ENCODE peak calls at places on chromosomes 2 and 18, in seven cellular contexts. One of them, this sample, is unnamed.

GRCh38 chr2:141968377-141968920 is 162.4 kb downstream of the LRP1B start:
- DNase-seq in right atrium auricular region: no peak
- DNase-seq in CD8-positive, alpha-beta T cell: no peak
- DNase-seq in fibroblast of lung: peak
- DNase-seq in body of pancreas: no peak
- DNase-seq in Calu3: no peak
- DNase-seq in fibroblast of the aortic adventitia: no peak
- DNase-seq in this sample: no peak

GRCh38 chr18:3513481-3513880 is 63.5 kb downstream of the TGIF1 start:
- DNase-seq in right atrium auricular region: no peak
- DNase-seq in CD8-positive, alpha-beta T cell: no peak
- DNase-seq in fibroblast of lung: no peak
- DNase-seq in body of pancreas: no peak
- DNase-seq in Calu3: no peak
- DNase-seq in fibroblast of the aortic adventitia: no peak
- DNase-seq in this sample: no peak

GRCh38 chr2:166373951-166374350 is 1.8 kb downstream of the SCN9A start:
- DNase-seq in right atrium auricular region: no peak
- DNase-seq in CD8-positive, alpha-beta T cell: no peak
- DNase-seq in fibroblast of lung: peak
- DNase-seq in body of pancreas: no peak
- DNase-seq in Calu3: peak
- DNase-seq in fibroblast of the aortic adventitia: peak
- DNase-seq in this sample: no peak

GRCh38 chr18:9612989-9613388 is 1.4 kb downstream of the PPP4R1 start:
- DNase-seq in right atrium auricular region: no peak
- DNase-seq in CD8-positive, alpha-beta T cell: no peak
- DNase-seq in fibroblast of lung: no peak
- DNase-seq in body of pancreas: no peak
- DNase-seq in Calu3: no peak
- DNase-seq in fibroblast of the aortic adventitia: no peak
- DNase-seq in this sample: no peak

GRCh38 chr2:224039770-224040088 is 643 bp upstream of the SERPINE2 start:
- DNase-seq in right atrium auricular region: no peak
- DNase-seq in CD8-positive, alpha-beta T cell: no peak
- DNase-seq in fibroblast of lung: no peak
- DNase-seq in body of pancreas: peak
- DNase-seq in Calu3: no peak
- DNase-seq in fibroblast of the aortic adventitia: no peak
- DNase-seq in this sample: no peak

GRCh38 chr2:236569593-236569973 is at the start of gene ACKR3:
- DNase-seq in right atrium auricular region: peak
- DNase-seq in CD8-positive, alpha-beta T cell: peak
- DNase-seq in fibroblast of lung: peak
- DNase-seq in body of pancreas: peak
- DNase-seq in Calu3: peak
- DNase-seq in fibroblast of the aortic adventitia: peak
- DNase-seq in this sample: peak

GRCh38 chr18:76494181-76494540 is 881 bp downstream of the ZNF516 start:
- DNase-seq in right atrium auricular region: no peak
- DNase-seq in CD8-positive, alpha-beta T cell: no peak
- DNase-seq in fibroblast of lung: peak
- DNase-seq in body of pancreas: peak
- DNase-seq in Calu3: no peak
- DNase-seq in fibroblast of the aortic adventitia: peak
- DNase-seq in this sample: no peak

GRCh38 chr2:38720613-38721241 is 30.4 kb downstream of the SRSF7 start:
- DNase-seq in right atrium auricular region: peak
- DNase-seq in CD8-positive, alpha-beta T cell: no peak
- DNase-seq in fibroblast of lung: peak
- DNase-seq in body of pancreas: peak
- DNase-seq in Calu3: peak
- DNase-seq in fibroblast of the aortic adventitia: peak
- DNase-seq in this sample: peak

GRCh38 chr2:176704282-176704773 is 435.1 kb downstream of the MTX2 start:
- DNase-seq in right atrium auricular region: no peak
- DNase-seq in CD8-positive, alpha-beta T cell: no peak
- DNase-seq in fibroblast of lung: no peak
- DNase-seq in body of pancreas: no peak
- DNase-seq in Calu3: no peak
- DNase-seq in fibroblast of the aortic adventitia: no peak
- DNase-seq in this sample: no peak

GRCh38 chr2:217650716-217651360 is 352.0 kb downstream of the TNS1 start:
- DNase-seq in right atrium auricular region: no peak
- DNase-seq in CD8-positive, alpha-beta T cell: no peak
- DNase-seq in fibroblast of lung: peak
- DNase-seq in body of pancreas: peak
- DNase-seq in Calu3: peak
- DNase-seq in fibroblast of the aortic adventitia: peak
- DNase-seq in this sample: no peak

GRCh38 chr2:39135678-39136259 is 14.9 kb upstream of the SOS1 start:
- DNase-seq in right atrium auricular region: no peak
- DNase-seq in CD8-positive, alpha-beta T cell: no peak
- DNase-seq in fibroblast of lung: no peak
- DNase-seq in body of pancreas: no peak
- DNase-seq in Calu3: no peak
- DNase-seq in fibroblast of the aortic adventitia: no peak
- DNase-seq in this sample: no peak

GRCh38 chr2:159938375-159938774 is 124.0 kb downstream of the PLA2R1 start:
- DNase-seq in right atrium auricular region: no peak
- DNase-seq in CD8-positive, alpha-beta T cell: no peak
- DNase-seq in fibroblast of lung: no peak
- DNase-seq in body of pancreas: no peak
- DNase-seq in Calu3: no peak
- DNase-seq in fibroblast of the aortic adventitia: no peak
- DNase-seq in this sample: no peak

GRCh38 chr2:16860627-16861026 is 195.0 kb upstream of the CYRIA start:
- DNase-seq in right atrium auricular region: no peak
- DNase-seq in CD8-positive, alpha-beta T cell: no peak
- DNase-seq in fibroblast of lung: no peak
- DNase-seq in body of pancreas: no peak
- DNase-seq in Calu3: no peak
- DNase-seq in fibroblast of the aortic adventitia: no peak
- DNase-seq in this sample: no peak

GRCh38 chr18:40976050-40976449 is 979.0 kb upstream of the PIK3C3 start:
- DNase-seq in right atrium auricular region: no peak
- DNase-seq in CD8-positive, alpha-beta T cell: no peak
- DNase-seq in fibroblast of lung: no peak
- DNase-seq in body of pancreas: no peak
- DNase-seq in Calu3: no peak
- DNase-seq in fibroblast of the aortic adventitia: no peak
- DNase-seq in this sample: no peak

GRCh38 chr18:29449424-29449823 is 1272.5 kb upstream of the CDH2 start:
- DNase-seq in right atrium auricular region: no peak
- DNase-seq in CD8-positive, alpha-beta T cell: no peak
- DNase-seq in fibroblast of lung: peak
- DNase-seq in body of pancreas: no peak
- DNase-seq in Calu3: no peak
- DNase-seq in fibroblast of the aortic adventitia: peak
- DNase-seq in this sample: no peak

GRCh38 chr18:11149441-11150270 is at the start of gene PIEZO2:
- DNase-seq in right atrium auricular region: no peak
- DNase-seq in CD8-positive, alpha-beta T cell: no peak
- DNase-seq in fibroblast of lung: peak
- DNase-seq in body of pancreas: peak
- DNase-seq in Calu3: no peak
- DNase-seq in fibroblast of the aortic adventitia: peak
- DNase-seq in this sample: no peak

GRCh38 chr2:9638532-9638931 is 7.7 kb upstream of the YWHAQ start:
- DNase-seq in right atrium auricular region: peak
- DNase-seq in CD8-positive, alpha-beta T cell: no peak
- DNase-seq in fibroblast of lung: peak
- DNase-seq in body of pancreas: peak
- DNase-seq in Calu3: peak
- DNase-seq in fibroblast of the aortic adventitia: peak
- DNase-seq in this sample: no peak

GRCh38 chr2:43818761-43819160 is 19.9 kb downstream of the ABCG5 start:
- DNase-seq in right atrium auricular region: peak
- DNase-seq in CD8-positive, alpha-beta T cell: no peak
- DNase-seq in fibroblast of lung: peak
- DNase-seq in body of pancreas: peak
- DNase-seq in Calu3: peak
- DNase-seq in fibroblast of the aortic adventitia: peak
- DNase-seq in this sample: no peak

GRCh38 chr2:168375195-168375798 is 80.8 kb upstream of the CERS6 start:
- DNase-seq in right atrium auricular region: no peak
- DNase-seq in CD8-positive, alpha-beta T cell: no peak
- DNase-seq in fibroblast of lung: peak
- DNase-seq in body of pancreas: no peak
- DNase-seq in Calu3: no peak
- DNase-seq in fibroblast of the aortic adventitia: peak
- DNase-seq in this sample: no peak
- TF ChIP-seq CTCF in right atrium auricular region: peak
- TF ChIP-seq CTCF in CD8-positive, alpha-beta T cell: peak
- TF ChIP-seq CTCF in fibroblast of lung: peak
- TF ChIP-seq CTCF in body of pancreas: peak
- TF ChIP-seq CTCF in Calu3: no peak
- TF ChIP-seq CTCF in fibroblast of the aortic adventitia: peak
- TF ChIP-seq CTCF in this sample: no peak

GRCh38 chr2:11073791-11074190 is 81.5 kb upstream of the SLC66A3 start:
- DNase-seq in right atrium auricular region: no peak
- DNase-seq in CD8-positive, alpha-beta T cell: no peak
- DNase-seq in fibroblast of lung: peak
- DNase-seq in body of pancreas: no peak
- DNase-seq in Calu3: no peak
- DNase-seq in fibroblast of the aortic adventitia: peak
- DNase-seq in this sample: no peak

GRCh38 chr2:11072550-11072949 is 82.7 kb upstream of the SLC66A3 start:
- DNase-seq in right atrium auricular region: no peak
- DNase-seq in CD8-positive, alpha-beta T cell: no peak
- DNase-seq in fibroblast of lung: no peak
- DNase-seq in body of pancreas: no peak
- DNase-seq in Calu3: no peak
- DNase-seq in fibroblast of the aortic adventitia: no peak
- DNase-seq in this sample: no peak

GRCh38 chr2:11071939-11072338 is 83.3 kb upstream of the SLC66A3 start:
- DNase-seq in right atrium auricular region: no peak
- DNase-seq in CD8-positive, alpha-beta T cell: no peak
- DNase-seq in fibroblast of lung: no peak
- DNase-seq in body of pancreas: no peak
- DNase-seq in Calu3: no peak
- DNase-seq in fibroblast of the aortic adventitia: no peak
- DNase-seq in this sample: no peak

GRCh38 chr2:11074246-11074820 is 80.9 kb upstream of the SLC66A3 start:
- DNase-seq in right atrium auricular region: peak
- DNase-seq in CD8-positive, alpha-beta T cell: no peak
- DNase-seq in fibroblast of lung: no peak
- DNase-seq in body of pancreas: no peak
- DNase-seq in Calu3: no peak
- DNase-seq in fibroblast of the aortic adventitia: no peak
- DNase-seq in this sample: no peak

DNA sequence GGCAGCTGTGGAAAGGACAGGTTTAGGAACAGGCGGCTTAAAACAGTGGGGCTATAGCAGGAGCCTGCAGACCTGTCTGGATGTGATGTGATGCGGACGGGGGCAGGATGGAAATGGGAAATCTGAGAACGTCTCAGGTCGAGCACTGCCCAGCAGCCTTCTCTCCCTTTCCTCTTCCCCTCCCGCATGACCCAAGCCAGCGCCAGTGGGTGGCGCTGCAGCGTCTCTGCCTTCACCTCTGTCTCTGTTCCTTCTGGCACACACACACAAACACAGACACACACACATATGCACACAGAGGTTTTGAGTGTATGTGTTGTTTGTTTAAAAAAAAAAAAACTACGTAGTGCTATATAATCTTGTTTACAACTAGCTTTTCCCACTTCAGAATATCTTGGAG is 82.0 kb upstream of the SLC66A3 start:
- DNase-seq in right atrium auricular region: no peak
- DNase-seq in CD8-positive, alpha-beta T cell: no peak
- DNase-seq in fibroblast of lung: peak
- DNase-seq in body of pancreas: peak
- DNase-seq in Calu3: no peak
- DNase-seq in fibroblast of the aortic adventitia: peak
- DNase-seq in this sample: no peak
- TF ChIP-seq CTCF in right atrium auricular region: no peak
- TF ChIP-seq CTCF in CD8-positive, alpha-beta T cell: no peak
- TF ChIP-seq CTCF in fibroblast of lung: no peak
- TF ChIP-seq CTCF in body of pancreas: peak
- TF ChIP-seq CTCF in Calu3: peak
- TF ChIP-seq CTCF in fibroblast of the aortic adventitia: peak
- TF ChIP-seq CTCF in this sample: no peak

DNA sequence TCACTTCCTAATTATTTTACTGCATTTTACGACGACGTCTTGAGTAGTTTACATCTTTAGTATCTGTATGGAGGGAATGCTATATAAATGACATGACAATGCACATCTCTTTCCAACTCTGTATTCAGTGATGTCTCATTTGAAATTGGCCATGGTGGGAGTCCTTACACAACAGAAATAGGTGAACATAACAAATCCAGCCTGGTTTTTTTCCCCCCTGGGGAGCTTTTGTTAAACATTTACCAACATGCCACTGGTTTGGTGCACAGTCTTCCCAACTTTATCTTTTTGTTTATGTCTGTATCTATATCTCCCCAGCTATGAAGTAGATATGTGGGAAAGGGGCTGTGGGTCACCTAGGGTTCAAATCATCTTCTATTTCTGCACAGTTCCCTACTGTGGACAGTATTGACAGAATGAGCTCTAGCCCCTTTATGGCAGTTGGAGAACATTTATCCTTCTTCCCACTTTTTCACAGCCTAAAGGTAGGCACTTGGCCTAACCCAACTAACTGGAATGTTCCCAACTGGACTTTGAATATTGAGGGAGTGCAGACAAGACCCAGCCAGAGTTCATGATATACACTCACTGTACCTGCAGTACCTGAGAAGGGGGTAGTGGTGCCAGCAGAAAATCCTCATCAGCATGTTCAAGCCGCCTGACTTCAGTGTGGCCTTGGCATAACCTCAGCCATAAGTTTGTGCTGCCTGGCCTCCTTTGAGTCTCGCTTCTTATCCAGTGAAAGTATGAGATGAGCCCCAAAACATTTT is 5.7 kb upstream of the RTKN start:
- DNase-seq in right atrium auricular region: no peak
- DNase-seq in CD8-positive, alpha-beta T cell: no peak
- DNase-seq in fibroblast of lung: no peak
- DNase-seq in body of pancreas: no peak
- DNase-seq in Calu3: no peak
- DNase-seq in fibroblast of the aortic adventitia: no peak
- DNase-seq in this sample: no peak
- TF ChIP-seq CTCF in right atrium auricular region: no peak
- TF ChIP-seq CTCF in CD8-positive, alpha-beta T cell: no peak
- TF ChIP-seq CTCF in fibroblast of lung: no peak
- TF ChIP-seq CTCF in body of pancreas: no peak
- TF ChIP-seq CTCF in Calu3: no peak
- TF ChIP-seq CTCF in fibroblast of the aortic adventitia: no peak
- TF ChIP-seq CTCF in this sample: no peak

DNA sequence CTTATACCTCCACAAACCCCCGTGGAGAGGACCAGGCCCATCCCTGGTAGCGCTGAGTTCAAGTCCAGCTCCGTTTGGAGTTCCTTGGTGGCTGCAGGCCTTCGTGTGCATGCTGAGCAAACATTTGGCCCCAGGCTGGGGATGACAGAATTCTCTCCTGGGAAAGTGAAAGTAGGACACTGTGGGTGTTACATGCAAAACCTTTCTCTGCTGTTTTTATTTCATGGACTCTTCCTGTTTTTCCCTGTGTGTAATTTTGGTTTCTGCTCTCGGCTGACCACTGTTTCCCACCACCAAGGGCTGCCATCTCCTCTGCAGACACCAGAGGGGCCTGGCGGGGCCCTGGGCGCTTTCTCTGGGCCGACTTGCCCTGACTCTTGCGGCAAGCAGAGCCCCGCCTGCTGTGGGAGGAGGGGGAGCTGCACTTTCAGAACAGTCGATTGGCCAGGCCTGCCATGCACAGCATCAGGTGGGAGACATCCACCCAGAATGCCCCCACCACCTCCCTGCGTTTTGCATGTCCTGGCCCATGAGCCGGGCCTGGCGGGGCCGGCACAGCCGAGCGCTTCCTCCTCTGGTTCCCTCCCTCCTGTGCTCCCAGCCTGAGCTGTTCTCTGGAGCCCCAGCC is 102.4 kb downstream of the CABLES1 start:
- DNase-seq in right atrium auricular region: peak
- DNase-seq in CD8-positive, alpha-beta T cell: no peak
- DNase-seq in fibroblast of lung: peak
- DNase-seq in body of pancreas: no peak
- DNase-seq in Calu3: no peak
- DNase-seq in fibroblast of the aortic adventitia: peak
- DNase-seq in this sample: no peak
- TF ChIP-seq CTCF in right atrium auricular region: peak
- TF ChIP-seq CTCF in CD8-positive, alpha-beta T cell: no peak
- TF ChIP-seq CTCF in fibroblast of lung: peak
- TF ChIP-seq CTCF in body of pancreas: no peak
- TF ChIP-seq CTCF in Calu3: no peak
- TF ChIP-seq CTCF in fibroblast of the aortic adventitia: peak
- TF ChIP-seq CTCF in this sample: no peak